ENCODE peak calls at places on chromosomes 13 and 19, in seven cellular contexts. W is CD4-positive, alpha-beta T cell; C is GM19239; E is kidney tubule cell; S is ACHN; D is hepatic stellate cell; X is transverse colon. K is an unnamed sample.

GRCh38 chr13:37303610-37304009 is 198.1 kb upstream of the CSNK1A1L start:
- DNase-seq in S (no peak), W (no peak), C (no peak), X (no peak), D (no peak), E (peak; percentile 23), K (peak; percentile 16)

GRCh38 chr19:44111910-44112463 is 1.2 kb upstream of the ZNF225 start:
- DNase-seq in W (no peak), C (no peak), X (no peak), D (peak; percentile 32), S (no peak), E (peak; percentile 68), K (peak; percentile 97)

GRCh38 chr19:2532252-2533071 is 56.5 kb downstream of the GADD45B start:
- DNase-seq in D (peak; percentile 63), C (no peak), E (peak; percentile 85), W (no peak), X (no peak), S (no peak), K (peak; percentile 99)

GRCh38 chr13:94479559-94480095 is at the start of gene DCT:
- DNase-seq in W (no peak), S (no peak), X (no peak), E (no peak), C (no peak), D (no peak), K (no peak)

GRCh38 chr19:11673608-11674041 is 65.1 kb downstream of the ZNF823 start:
- DNase-seq in C (no peak), X (peak; percentile 70), S (no peak), D (peak; percentile 68), W (no peak), E (peak; percentile 76), K (peak; percentile 62)

GRCh38 chr19:54162884-54163283 is 3.4 kb upstream of the LENG1 start:
- DNase-seq in C (no peak), X (no peak), S (no peak), W (no peak), D (no peak), E (no peak), K (no peak)

GRCh38 chr19:42461700-42462324 is 19.1 kb upstream of the CXCL17 start:
- DNase-seq in C (no peak), S (no peak), E (no peak), W (no peak), X (no peak), D (no peak), K (no peak)

GRCh38 chr19:18401580-18402112 is 4.2 kb upstream of the LRRC25 start:
- DNase-seq in E (peak; percentile 90), C (no peak), S (peak; percentile 88), W (no peak), D (peak; percentile 61), X (peak; percentile 85), K (peak; percentile 71)

GRCh38 chr19:42267644-42268141 is 1.4 kb upstream of the CIC start:
- DNase-seq in C (no peak), W (no peak), X (peak; percentile 22), D (no peak), E (no peak), S (no peak), K (peak; percentile 48)

GRCh38 chr13:94384217-94384905 is 95.1 kb downstream of the DCT start:
- DNase-seq in S (no peak), E (no peak), C (no peak), W (no peak), D (no peak), X (no peak), K (no peak)

K was measured in iris pigment epithelial cell.